ENCODE peak calls at places on chromosomes 7 and 10, in nine cellular contexts. One of them, this sample, is unnamed.
A peak's percentile ranks its signal among the peaks of the same experiment; 100 is the strongest.

GRCh38 chr10:117461766-117462423 is 80.7 kb upstream of the EMX2 start:
- DNase-seq in brain microvascular endothelial cell: peak; percentile 11
- DNase-seq in glutamatergic neuron: no peak
- DNase-seq in coronary artery: no peak
- DNase-seq in adrenal gland: peak; percentile 83
- DNase-seq in NCI-H460: peak; percentile 80
- DNase-seq in BJ: peak; percentile 98
- DNase-seq in stimulated activated CD4-positive, alpha-beta T cell treated with anti-CD3 and anti-CD28 coated beads, Interleukin-15, amount 100 ng/mL, for 1 hour: no peak
- DNase-seq in Ammon's horn: no peak
- DNase-seq in this sample: peak; percentile 88

GRCh38 chr10:87694011-87694794 is 34.5 kb downstream of the PAPSS2 start:
- DNase-seq in brain microvascular endothelial cell: no peak
- DNase-seq in glutamatergic neuron: no peak
- DNase-seq in coronary artery: no peak
- DNase-seq in adrenal gland: no peak
- DNase-seq in NCI-H460: no peak
- DNase-seq in BJ: no peak
- DNase-seq in stimulated activated CD4-positive, alpha-beta T cell treated with anti-CD3 and anti-CD28 coated beads, Interleukin-15, amount 100 ng/mL, for 1 hour: no peak
- DNase-seq in Ammon's horn: no peak
- DNase-seq in this sample: no peak

GRCh38 chr7:900331-901040 is 24.1 kb downstream of the GET4 start:
- DNase-seq in brain microvascular endothelial cell: no peak
- DNase-seq in glutamatergic neuron: no peak
- DNase-seq in coronary artery: no peak
- DNase-seq in adrenal gland: no peak
- DNase-seq in NCI-H460: no peak
- DNase-seq in BJ: no peak
- DNase-seq in stimulated activated CD4-positive, alpha-beta T cell treated with anti-CD3 and anti-CD28 coated beads, Interleukin-15, amount 100 ng/mL, for 1 hour: no peak
- DNase-seq in Ammon's horn: no peak
- DNase-seq in this sample: no peak

GRCh38 chr7:54827719-54828118 is 68.7 kb upstream of the SEC61G start:
- DNase-seq in brain microvascular endothelial cell: no peak
- DNase-seq in glutamatergic neuron: no peak
- DNase-seq in coronary artery: no peak
- DNase-seq in adrenal gland: no peak
- DNase-seq in NCI-H460: no peak
- DNase-seq in BJ: no peak
- DNase-seq in stimulated activated CD4-positive, alpha-beta T cell treated with anti-CD3 and anti-CD28 coated beads, Interleukin-15, amount 100 ng/mL, for 1 hour: no peak
- DNase-seq in Ammon's horn: no peak
- DNase-seq in this sample: no peak

GRCh38 chr10:1240341-1240775 is 184.2 kb downstream of the WDR37 start:
- DNase-seq in brain microvascular endothelial cell: no peak
- DNase-seq in glutamatergic neuron: peak; percentile 51
- DNase-seq in coronary artery: no peak
- DNase-seq in adrenal gland: no peak
- DNase-seq in NCI-H460: no peak
- DNase-seq in BJ: no peak
- DNase-seq in stimulated activated CD4-positive, alpha-beta T cell treated with anti-CD3 and anti-CD28 coated beads, Interleukin-15, amount 100 ng/mL, for 1 hour: no peak
- DNase-seq in Ammon's horn: peak; percentile 33
- DNase-seq in this sample: no peak

GRCh38 chr7:150420987-150421674 is 29.3 kb upstream of the GIMAP8 start:
- DNase-seq in brain microvascular endothelial cell: peak; percentile 72
- DNase-seq in glutamatergic neuron: peak; percentile 89
- DNase-seq in coronary artery: peak; percentile 78
- DNase-seq in adrenal gland: peak; percentile 79
- DNase-seq in NCI-H460: peak; percentile 76
- DNase-seq in BJ: no peak
- DNase-seq in stimulated activated CD4-positive, alpha-beta T cell treated with anti-CD3 and anti-CD28 coated beads, Interleukin-15, amount 100 ng/mL, for 1 hour: peak; percentile 73
- DNase-seq in Ammon's horn: peak; percentile 86
- DNase-seq in this sample: no peak

GRCh38 chr10:122127943-122128342 is 139.0 kb downstream of the TACC2 start:
- DNase-seq in brain microvascular endothelial cell: peak; percentile 69
- DNase-seq in glutamatergic neuron: no peak
- DNase-seq in coronary artery: no peak
- DNase-seq in adrenal gland: peak; percentile 50
- DNase-seq in NCI-H460: no peak
- DNase-seq in BJ: no peak
- DNase-seq in stimulated activated CD4-positive, alpha-beta T cell treated with anti-CD3 and anti-CD28 coated beads, Interleukin-15, amount 100 ng/mL, for 1 hour: no peak
- DNase-seq in Ammon's horn: no peak
- DNase-seq in this sample: no peak

GRCh38 chr10:1171182-1171581 is 115.0 kb downstream of the WDR37 start:
- DNase-seq in brain microvascular endothelial cell: no peak
- DNase-seq in glutamatergic neuron: peak; percentile 7
- DNase-seq in coronary artery: no peak
- DNase-seq in adrenal gland: no peak
- DNase-seq in NCI-H460: no peak
- DNase-seq in BJ: no peak
- DNase-seq in stimulated activated CD4-positive, alpha-beta T cell treated with anti-CD3 and anti-CD28 coated beads, Interleukin-15, amount 100 ng/mL, for 1 hour: no peak
- DNase-seq in Ammon's horn: no peak
- DNase-seq in this sample: no peak

GRCh38 chr7:27603813-27604212 is 58.9 kb downstream of the HIBADH start:
- DNase-seq in brain microvascular endothelial cell: no peak
- DNase-seq in glutamatergic neuron: no peak
- DNase-seq in coronary artery: no peak
- DNase-seq in adrenal gland: no peak
- DNase-seq in NCI-H460: no peak
- DNase-seq in BJ: no peak
- DNase-seq in stimulated activated CD4-positive, alpha-beta T cell treated with anti-CD3 and anti-CD28 coated beads, Interleukin-15, amount 100 ng/mL, for 1 hour: no peak
- DNase-seq in Ammon's horn: no peak
- DNase-seq in this sample: no peak

GRCh38 chr10:128186959-128187787 is 61.0 kb upstream of the MKI67 start:
- DNase-seq in brain microvascular endothelial cell: no peak
- DNase-seq in glutamatergic neuron: no peak
- DNase-seq in coronary artery: no peak
- DNase-seq in adrenal gland: no peak
- DNase-seq in NCI-H460: no peak
- DNase-seq in BJ: no peak
- DNase-seq in stimulated activated CD4-positive, alpha-beta T cell treated with anti-CD3 and anti-CD28 coated beads, Interleukin-15, amount 100 ng/mL, for 1 hour: no peak
- DNase-seq in Ammon's horn: no peak
- DNase-seq in this sample: no peak

GRCh38 chr10:68628576-68629127 is 68.5 kb downstream of the TET1 start:
- DNase-seq in brain microvascular endothelial cell: no peak
- DNase-seq in glutamatergic neuron: no peak
- DNase-seq in coronary artery: no peak
- DNase-seq in adrenal gland: no peak
- DNase-seq in NCI-H460: no peak
- DNase-seq in BJ: no peak
- DNase-seq in stimulated activated CD4-positive, alpha-beta T cell treated with anti-CD3 and anti-CD28 coated beads, Interleukin-15, amount 100 ng/mL, for 1 hour: no peak
- DNase-seq in Ammon's horn: no peak
- DNase-seq in this sample: no peak

GRCh38 chr7:143337216-143337615 is 21.3 kb downstream of the CLCN1 start:
- DNase-seq in brain microvascular endothelial cell: no peak
- DNase-seq in glutamatergic neuron: no peak
- DNase-seq in coronary artery: no peak
- DNase-seq in adrenal gland: no peak
- DNase-seq in NCI-H460: no peak
- DNase-seq in BJ: no peak
- DNase-seq in stimulated activated CD4-positive, alpha-beta T cell treated with anti-CD3 and anti-CD28 coated beads, Interleukin-15, amount 100 ng/mL, for 1 hour: no peak
- DNase-seq in Ammon's horn: no peak
- DNase-seq in this sample: no peak

GRCh38 chr10:95661818-95662217 is 5.3 kb upstream of the ALDH18A1 start:
- DNase-seq in brain microvascular endothelial cell: no peak
- DNase-seq in glutamatergic neuron: no peak
- DNase-seq in coronary artery: no peak
- DNase-seq in adrenal gland: no peak
- DNase-seq in NCI-H460: no peak
- DNase-seq in BJ: no peak
- DNase-seq in stimulated activated CD4-positive, alpha-beta T cell treated with anti-CD3 and anti-CD28 coated beads, Interleukin-15, amount 100 ng/mL, for 1 hour: no peak
- DNase-seq in Ammon's horn: no peak
- DNase-seq in this sample: no peak

GRCh38 chr10:77618117-77618516 is 19.5 kb downstream of the KCNMA1 start:
- DNase-seq in brain microvascular endothelial cell: no peak
- DNase-seq in glutamatergic neuron: no peak
- DNase-seq in coronary artery: no peak
- DNase-seq in adrenal gland: no peak
- DNase-seq in NCI-H460: no peak
- DNase-seq in BJ: no peak
- DNase-seq in stimulated activated CD4-positive, alpha-beta T cell treated with anti-CD3 and anti-CD28 coated beads, Interleukin-15, amount 100 ng/mL, for 1 hour: no peak
- DNase-seq in Ammon's horn: no peak
- DNase-seq in this sample: no peak

GRCh38 chr7:103573479-103574058 is 127.6 kb upstream of the SLC26A5 start:
- DNase-seq in brain microvascular endothelial cell: no peak
- DNase-seq in glutamatergic neuron: no peak
- DNase-seq in coronary artery: no peak
- DNase-seq in adrenal gland: no peak
- DNase-seq in NCI-H460: peak; percentile 45
- DNase-seq in BJ: no peak
- DNase-seq in stimulated activated CD4-positive, alpha-beta T cell treated with anti-CD3 and anti-CD28 coated beads, Interleukin-15, amount 100 ng/mL, for 1 hour: no peak
- DNase-seq in Ammon's horn: peak; percentile 17
- DNase-seq in this sample: peak; percentile 18

GRCh38 chr10:21950566-21950965 is 53.0 kb downstream of the DNAJC1 start:
- DNase-seq in brain microvascular endothelial cell: no peak
- DNase-seq in glutamatergic neuron: no peak
- DNase-seq in coronary artery: no peak
- DNase-seq in adrenal gland: no peak
- DNase-seq in NCI-H460: no peak
- DNase-seq in BJ: no peak
- DNase-seq in stimulated activated CD4-positive, alpha-beta T cell treated with anti-CD3 and anti-CD28 coated beads, Interleukin-15, amount 100 ng/mL, for 1 hour: no peak
- DNase-seq in Ammon's horn: no peak
- DNase-seq in this sample: no peak

GRCh38 chr10:60678978-60679377 is 99.3 kb upstream of the CDK1 start:
- DNase-seq in brain microvascular endothelial cell: no peak
- DNase-seq in glutamatergic neuron: no peak
- DNase-seq in coronary artery: no peak
- DNase-seq in adrenal gland: no peak
- DNase-seq in NCI-H460: no peak
- DNase-seq in BJ: no peak
- DNase-seq in stimulated activated CD4-positive, alpha-beta T cell treated with anti-CD3 and anti-CD28 coated beads, Interleukin-15, amount 100 ng/mL, for 1 hour: no peak
- DNase-seq in Ammon's horn: no peak
- DNase-seq in this sample: no peak

GRCh38 chr7:151060416-151061234 is 1.2 kb downstream of the SLC4A2 start:
- DNase-seq in brain microvascular endothelial cell: no peak
- DNase-seq in glutamatergic neuron: no peak
- DNase-seq in coronary artery: no peak
- DNase-seq in adrenal gland: peak; percentile 65
- DNase-seq in NCI-H460: no peak
- DNase-seq in BJ: no peak
- DNase-seq in stimulated activated CD4-positive, alpha-beta T cell treated with anti-CD3 and anti-CD28 coated beads, Interleukin-15, amount 100 ng/mL, for 1 hour: no peak
- DNase-seq in Ammon's horn: peak; percentile 58
- DNase-seq in this sample: no peak

GRCh38 chr7:117034851-117035462 is 81.7 kb downstream of the ST7 start:
- DNase-seq in brain microvascular endothelial cell: no peak
- DNase-seq in glutamatergic neuron: no peak
- DNase-seq in coronary artery: no peak
- DNase-seq in adrenal gland: no peak
- DNase-seq in NCI-H460: no peak
- DNase-seq in BJ: no peak
- DNase-seq in stimulated activated CD4-positive, alpha-beta T cell treated with anti-CD3 and anti-CD28 coated beads, Interleukin-15, amount 100 ng/mL, for 1 hour: no peak
- DNase-seq in Ammon's horn: no peak
- DNase-seq in this sample: no peak

GRCh38 chr10:2201534-2202104 is 464.3 kb upstream of the ADARB2 start:
- DNase-seq in brain microvascular endothelial cell: no peak
- DNase-seq in glutamatergic neuron: no peak
- DNase-seq in coronary artery: no peak
- DNase-seq in adrenal gland: no peak
- DNase-seq in NCI-H460: no peak
- DNase-seq in BJ: no peak
- DNase-seq in stimulated activated CD4-positive, alpha-beta T cell treated with anti-CD3 and anti-CD28 coated beads, Interleukin-15, amount 100 ng/mL, for 1 hour: no peak
- DNase-seq in Ammon's horn: no peak
- DNase-seq in this sample: no peak

GRCh38 chr7:151518105-151518780 is 1.5 kb downstream of the RHEB start:
- DNase-seq in brain microvascular endothelial cell: peak; percentile 29
- DNase-seq in glutamatergic neuron: no peak
- DNase-seq in coronary artery: peak; percentile 80
- DNase-seq in adrenal gland: peak; percentile 82
- DNase-seq in NCI-H460: peak; percentile 41
- DNase-seq in BJ: no peak
- DNase-seq in stimulated activated CD4-positive, alpha-beta T cell treated with anti-CD3 and anti-CD28 coated beads, Interleukin-15, amount 100 ng/mL, for 1 hour: peak; percentile 31
- DNase-seq in Ammon's horn: peak; percentile 45
- DNase-seq in this sample: no peak

GRCh38 chr10:60726253-60726652 is 52.0 kb upstream of the CDK1 start:
- DNase-seq in brain microvascular endothelial cell: no peak
- DNase-seq in glutamatergic neuron: no peak
- DNase-seq in coronary artery: no peak
- DNase-seq in adrenal gland: no peak
- DNase-seq in NCI-H460: no peak
- DNase-seq in BJ: no peak
- DNase-seq in stimulated activated CD4-positive, alpha-beta T cell treated with anti-CD3 and anti-CD28 coated beads, Interleukin-15, amount 100 ng/mL, for 1 hour: no peak
- DNase-seq in Ammon's horn: no peak
- DNase-seq in this sample: no peak

GRCh38 chr10:72291019-72291532 is 17.4 kb downstream of the DDIT4 start:
- DNase-seq in brain microvascular endothelial cell: no peak
- DNase-seq in glutamatergic neuron: no peak
- DNase-seq in coronary artery: no peak
- DNase-seq in adrenal gland: no peak
- DNase-seq in NCI-H460: no peak
- DNase-seq in BJ: no peak
- DNase-seq in stimulated activated CD4-positive, alpha-beta T cell treated with anti-CD3 and anti-CD28 coated beads, Interleukin-15, amount 100 ng/mL, for 1 hour: no peak
- DNase-seq in Ammon's horn: no peak
- DNase-seq in this sample: no peak

This sample was measured in HS-5.